ENCODE peak calls at places on chromosomes 16 and 17, in seven cellular contexts. X, G, Z, F, K, M and U are unnamed samples. For H3K79me1, the result is how much of the 10 kb centered on the place peaks cover.

GRCh38 chr16:2190659-2191445 is 5.6 kb downstream of the CASKIN1 start:
- DNase-seq in X (no peak), G (no peak), Z (no peak), F (no peak), K (no peak), M (no peak), U (no peak)

GRCh38 chr16:57601801-57602478 is 26.5 kb upstream of the ADGRG1 start:
- DNase-seq in X (no peak), G (no peak), Z (no peak), F (no peak), K (no peak), M (no peak), U (no peak)

GRCh38 chr17:4560837-4561241 is 462 bp upstream of the GGT6 start:
- DNase-seq in X (peak), G (no peak), Z (peak), F (no peak), K (no peak), M (peak), U (no peak)

GRCh38 chr17:76119409-76120371 is 16.1 kb upstream of the EXOC7 start:
- DNase-seq in X (no peak), G (no peak), Z (no peak), F (no peak), K (no peak), M (no peak), U (no peak)

GRCh38 chr16:89557230-89557935 is 3.1 kb upstream of the RPL13 start:
- DNase-seq in X (peak), G (peak), Z (peak), F (peak), K (peak), M (peak), U (no peak)

GRCh38 chr16:56807011-56807675 is 57.9 kb upstream of the SLC12A3 start:
- DNase-seq in X (peak), G (no peak), Z (no peak), F (peak), K (peak), M (peak), U (no peak)

GRCh38 chr16:59634951-59635350 is 900.8 kb upstream of the GOT2 start:
- DNase-seq in X (no peak), G (no peak), Z (no peak), F (peak), K (peak), M (no peak), U (no peak)

GRCh38 chr16:9499921-9500593 is 408.6 kb downstream of the HAPSTR1 start:
- DNase-seq in X (peak), G (peak), Z (peak), F (no peak), K (no peak), M (no peak), U (peak)

GRCh38 chr16:68715471-68715870 is 21.6 kb upstream of the CDH1 start:
- DNase-seq in X (no peak), G (no peak), Z (no peak), F (no peak), K (no peak), M (no peak), U (no peak)

GRCh38 chr16:57352636-57353047 is 5.9 kb upstream of the CCL22 start:
- DNase-seq in X (no peak), G (no peak), Z (no peak), F (no peak), K (no peak), M (no peak), U (no peak)

GRCh38 chr17:47810901-47811635 is 10.5 kb downstream of the OSBPL7 start:
- DNase-seq in X (no peak), G (no peak), Z (peak), F (no peak), K (no peak), M (no peak), U (no peak)

GRCh38 chr16:26281681-26282080 is 589.9 kb downstream of the HS3ST4 start:
- DNase-seq in X (peak), G (no peak), Z (peak), F (no peak), K (no peak), M (no peak), U (no peak)

GRCh38 chr17:9002610-9003354 is 18.5 kb upstream of the NTN1 start:
- DNase-seq in X (peak), G (peak), Z (peak), F (no peak), K (no peak), M (peak), U (peak)

DNA sequence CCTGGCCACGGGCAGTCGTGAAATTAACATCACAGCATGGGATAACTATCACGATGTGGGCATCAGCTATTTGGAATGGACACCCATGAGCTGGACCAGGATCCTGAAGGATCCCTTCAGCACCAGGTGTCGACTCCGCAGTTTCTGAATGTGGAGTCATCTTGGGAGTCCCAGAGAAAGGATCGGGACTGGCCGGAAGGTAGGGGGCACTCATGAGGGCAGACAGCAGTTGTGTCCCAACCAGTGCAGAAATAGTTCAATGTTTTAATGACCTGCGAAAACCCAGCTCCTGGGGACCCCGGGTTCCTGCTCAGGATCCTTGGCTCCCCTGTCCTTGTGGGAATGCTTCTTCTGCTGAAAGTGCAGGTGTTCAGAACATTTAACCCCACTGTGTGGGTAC is 154.9 kb downstream of the SALL1 start:
- DNase-seq in X (no peak), G (no peak), Z (peak), F (no peak), K (no peak), M (no peak), U (no peak)
- H3K79me1 ChIP-seq in X (under half), G (under half), Z (under half), F (under half), K (under half), M (under half), U (under half)

GRCh38 chr16:25078386-25078978 is 33.1 kb upstream of the LCMT1 start:
- DNase-seq in X (no peak), G (no peak), Z (no peak), F (no peak), K (no peak), M (no peak), U (no peak)
- H3K79me1 ChIP-seq in X (under half), G (under half), Z (under half), F (under half), K (under half), M (under half), U (under half)

DNA sequence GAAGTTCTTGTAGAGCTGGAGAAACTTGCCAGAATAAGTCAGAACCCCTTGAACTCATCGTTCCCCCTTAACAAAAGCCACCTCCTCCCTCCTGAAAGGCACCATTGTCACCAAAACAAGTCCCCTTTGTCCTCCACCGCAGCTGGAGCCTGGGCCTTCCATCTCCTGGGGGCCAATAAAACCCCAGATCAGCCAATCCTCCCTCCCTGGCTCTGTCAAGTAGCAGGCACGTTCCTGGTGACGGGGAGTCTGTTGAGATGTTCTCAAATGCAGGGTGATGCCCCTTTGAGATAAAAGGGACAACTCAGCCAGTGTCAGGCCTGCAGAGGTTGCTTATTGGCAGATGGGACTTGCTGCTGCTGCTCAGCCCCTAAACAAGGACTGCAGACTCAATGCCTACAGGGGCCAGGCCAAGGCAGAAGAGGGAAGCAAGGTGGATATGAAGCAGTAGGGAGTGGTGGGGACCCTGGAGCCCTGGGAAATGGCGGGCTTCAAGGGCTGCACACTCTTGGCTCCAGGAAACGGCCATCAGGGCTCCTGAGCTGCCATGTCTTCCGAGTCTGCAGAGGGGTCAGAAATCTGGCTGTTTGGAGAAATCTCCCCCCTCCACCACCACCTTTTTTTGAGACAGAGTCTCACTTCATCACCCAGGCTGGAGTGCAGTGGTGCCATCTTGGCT is 169.0 kb downstream of the KATNIP start:
- DNase-seq in X (no peak), G (peak), Z (no peak), F (no peak), K (no peak), M (no peak), U (no peak)
- H3K79me1 ChIP-seq in X (under half), G (under half), Z (under half), F (under half), K (under half), M (under half), U (under half)

GRCh38 chr17:64188088-64188487 is 58.1 kb upstream of the ERN1 start:
- DNase-seq in X (no peak), G (no peak), Z (no peak), F (no peak), K (no peak), M (no peak), U (no peak)
- H3K79me1 ChIP-seq in X (under half), G (under half), Z (under half), F (under half), K (under half), M (under half), U (under half)

GRCh38 chr16:81842564-81843242 is 63.6 kb downstream of the PLCG2 start:
- DNase-seq in X (no peak), G (no peak), Z (no peak), F (no peak), K (no peak), M (no peak), U (no peak)
- H3K79me1 ChIP-seq in X (under half), G (under half), Z (under half), F (under half), K (under half), M (under half), U (under half)

DNA sequence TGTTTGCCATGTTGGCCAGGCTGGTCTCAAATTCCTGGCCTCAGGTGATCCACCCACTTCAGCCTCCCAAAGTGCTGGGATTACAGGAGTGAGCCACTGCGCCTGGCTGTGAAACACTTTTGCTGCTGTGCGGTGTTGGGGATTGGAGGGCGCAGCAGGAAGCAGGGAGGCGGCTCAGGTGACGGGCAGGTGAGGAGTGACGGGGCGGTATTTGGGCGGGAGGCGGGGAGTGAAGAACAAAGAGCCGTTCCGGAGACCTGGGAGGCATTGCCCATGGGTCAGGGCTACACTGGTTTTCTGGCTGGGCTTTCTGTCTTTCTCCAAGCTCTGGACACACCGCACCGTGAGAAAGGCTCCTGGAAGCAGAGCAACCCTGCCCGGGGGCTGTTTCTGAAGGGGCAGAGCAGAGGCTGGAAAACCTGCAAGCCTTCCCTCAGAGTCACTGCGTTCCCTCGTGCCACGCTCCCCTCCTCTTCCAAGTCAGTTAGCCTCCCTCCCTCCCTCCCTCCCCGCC is 22.1 kb downstream of the CRISPLD2 start:
- DNase-seq in X (peak), G (no peak), Z (peak), F (no peak), K (no peak), M (peak), U (peak)
- H3K79me1 ChIP-seq in X (under half), G (under half), Z (under half), F (under half), K (under half), M (under half), U (under half)